ENCODE peak calls at places on chromosomes 7 and 10, in four cellular contexts. One of them, this sample, is unnamed.

GRCh38 chr10:21758239-21758638 is 224.2 kb downstream of the MLLT10 start:
- DNase-seq in GM12878: no peak
- DNase-seq in right atrium auricular region: no peak
- DNase-seq in lung: no peak
- DNase-seq in this sample: no peak

GRCh38 chr10:16644146-16644545 is 122.5 kb upstream of the C1QL3 start:
- DNase-seq in GM12878: no peak
- DNase-seq in right atrium auricular region: no peak
- DNase-seq in lung: no peak
- DNase-seq in this sample: no peak

GRCh38 chr10:91127341-91128082 is 93.0 kb upstream of the PCGF5 start:
- DNase-seq in GM12878: no peak
- DNase-seq in right atrium auricular region: no peak
- DNase-seq in lung: no peak
- DNase-seq in this sample: no peak

GRCh38 chr7:157673573-157673972 is 336.8 kb downstream of the DNAJB6 start:
- DNase-seq in GM12878: no peak
- DNase-seq in right atrium auricular region: no peak
- DNase-seq in lung: no peak
- DNase-seq in this sample: no peak

GRCh38 chr7:100854146-100854895 is 1.8 kb downstream of the SLC12A9 start:
- DNase-seq in GM12878: no peak
- DNase-seq in right atrium auricular region: no peak
- DNase-seq in lung: no peak
- DNase-seq in this sample: peak; percentile 42

GRCh38 chr10:7962592-7962991 is 91.9 kb upstream of the GATA3 start:
- DNase-seq in GM12878: no peak
- DNase-seq in right atrium auricular region: no peak
- DNase-seq in lung: no peak
- DNase-seq in this sample: no peak

GRCh38 chr10:17445400-17445998 is 8.9 kb downstream of the ST8SIA6 start:
- DNase-seq in GM12878: no peak
- DNase-seq in right atrium auricular region: no peak
- DNase-seq in lung: no peak
- DNase-seq in this sample: no peak

GRCh38 chr10:60645928-60646433 is 132.3 kb upstream of the CDK1 start:
- DNase-seq in GM12878: no peak
- DNase-seq in right atrium auricular region: no peak
- DNase-seq in lung: no peak
- DNase-seq in this sample: no peak

GRCh38 chr7:140062528-140063299 is at the start of gene PARP12:
- DNase-seq in GM12878: peak; percentile 36
- DNase-seq in right atrium auricular region: peak; percentile 77
- DNase-seq in lung: peak; percentile 91
- DNase-seq in this sample: peak; percentile 96

GRCh38 chr7:44191171-44191570 is 1.9 kb upstream of the GCK start:
- DNase-seq in GM12878: no peak
- DNase-seq in right atrium auricular region: no peak
- DNase-seq in lung: no peak
- DNase-seq in this sample: no peak

GRCh38 chr10:45514283-45515270 is 140.6 kb downstream of the ALOX5 start:
- DNase-seq in GM12878: no peak
- DNase-seq in right atrium auricular region: no peak
- DNase-seq in lung: no peak
- DNase-seq in this sample: no peak

GRCh38 chr7:140229591-140230516 is 53.1 kb upstream of the KDM7A start:
- DNase-seq in GM12878: no peak
- DNase-seq in right atrium auricular region: no peak
- DNase-seq in lung: no peak
- DNase-seq in this sample: no peak

GRCh38 chr10:132186488-132187413 is at the start of gene DPYSL4:
- DNase-seq in GM12878: no peak
- DNase-seq in right atrium auricular region: no peak
- DNase-seq in lung: no peak
- DNase-seq in this sample: no peak

GRCh38 chr10:95906675-95907453 is 911 bp upstream of the CC2D2B start:
- DNase-seq in GM12878: peak; percentile 25
- DNase-seq in right atrium auricular region: peak; percentile 75
- DNase-seq in lung: peak; percentile 41
- DNase-seq in this sample: no peak

GRCh38 chr7:139431010-139431409 is 52.5 kb downstream of the KLRG2 start:
- DNase-seq in GM12878: no peak
- DNase-seq in right atrium auricular region: no peak
- DNase-seq in lung: no peak
- DNase-seq in this sample: no peak

GRCh38 chr10:21526184-21526951 is 886 bp upstream of the SKIDA1 start:
- DNase-seq in GM12878: no peak
- DNase-seq in right atrium auricular region: peak; percentile 84
- DNase-seq in lung: peak; percentile 80
- DNase-seq in this sample: peak; percentile 81

GRCh38 chr10:131085586-131085860 is 226.0 kb downstream of the TCERG1L start:
- DNase-seq in GM12878: no peak
- DNase-seq in right atrium auricular region: no peak
- DNase-seq in lung: no peak
- DNase-seq in this sample: no peak

GRCh38 chr7:50978633-50979215 is 196.0 kb upstream of the GRB10 start:
- DNase-seq in GM12878: no peak
- DNase-seq in right atrium auricular region: no peak
- DNase-seq in lung: no peak
- DNase-seq in this sample: no peak

GRCh38 chr10:12689893-12690292 is 311.6 kb downstream of the CCDC3 start:
- DNase-seq in GM12878: no peak
- DNase-seq in right atrium auricular region: no peak
- DNase-seq in lung: no peak
- DNase-seq in this sample: peak; percentile 35

GRCh38 chr7:47737606-47738005 is 155.7 kb upstream of the TNS3 start:
- DNase-seq in GM12878: no peak
- DNase-seq in right atrium auricular region: no peak
- DNase-seq in lung: no peak
- DNase-seq in this sample: no peak

GRCh38 chr10:101230185-101230917 is 1.1 kb upstream of the LBX1 start:
- DNase-seq in GM12878: no peak
- DNase-seq in right atrium auricular region: no peak
- DNase-seq in lung: no peak
- DNase-seq in this sample: no peak

GRCh38 chr7:92461027-92462003 is 14.0 kb downstream of the GATAD1 start:
- DNase-seq in GM12878: no peak
- DNase-seq in right atrium auricular region: no peak
- DNase-seq in lung: no peak
- DNase-seq in this sample: no peak

GRCh38 chr10:117574546-117575146 is 32.1 kb downstream of the EMX2 start:
- DNase-seq in GM12878: no peak
- DNase-seq in right atrium auricular region: no peak
- DNase-seq in lung: no peak
- DNase-seq in this sample: no peak

GRCh38 chr10:114682121-114682520 is 24.0 kb upstream of the ABLIM1 start:
- DNase-seq in GM12878: no peak
- DNase-seq in right atrium auricular region: no peak
- DNase-seq in lung: no peak
- DNase-seq in this sample: no peak

GRCh38 chr7:47937065-47937687 is 11.1 kb downstream of the PKD1L1 start:
- DNase-seq in GM12878: peak; percentile 91
- DNase-seq in right atrium auricular region: no peak
- DNase-seq in lung: no peak
- DNase-seq in this sample: no peak

GRCh38 chr7:74656421-74656910 is 1.1 kb upstream of the GTF2I start:
- DNase-seq in GM12878: no peak
- DNase-seq in right atrium auricular region: peak; percentile 72
- DNase-seq in lung: peak; percentile 51
- DNase-seq in this sample: peak; percentile 77
- TF ChIP-seq CTCF in GM12878: peak; percentile 59
- TF ChIP-seq CTCF in right atrium auricular region: no peak
- TF ChIP-seq CTCF in lung: peak; percentile 3
- TF ChIP-seq CTCF in this sample: peak; percentile 31

DNA sequence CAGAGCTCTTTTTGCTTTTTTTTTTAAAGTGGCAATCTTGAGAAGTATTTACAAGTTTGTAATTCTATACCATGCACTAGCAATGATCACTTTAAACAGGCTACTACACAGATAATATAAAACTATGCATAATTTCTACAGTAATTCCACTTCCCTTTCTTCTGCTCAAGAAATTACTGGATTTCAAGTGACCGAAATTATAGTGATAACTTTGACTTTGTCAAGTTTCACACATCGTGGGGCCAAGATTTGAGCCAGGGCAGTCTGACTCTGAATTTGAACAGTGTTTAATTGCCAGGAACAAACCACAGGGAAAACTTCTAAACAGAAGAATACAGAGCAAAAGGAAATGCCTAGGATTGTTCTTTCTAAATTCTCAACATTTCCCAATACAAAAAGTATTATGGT is 288.3 kb upstream of the MKLN1 start:
- DNase-seq in GM12878: no peak
- DNase-seq in right atrium auricular region: peak; percentile 38
- DNase-seq in lung: no peak
- DNase-seq in this sample: no peak
- H3K4me3 ChIP-seq in GM12878: no peak overlapping the region
- H3K4me3 ChIP-seq in right atrium auricular region: no peak overlapping the region
- H3K4me3 ChIP-seq in lung: no peak overlapping the region
- H3K4me3 ChIP-seq in this sample: no peak overlapping the region

DNA sequence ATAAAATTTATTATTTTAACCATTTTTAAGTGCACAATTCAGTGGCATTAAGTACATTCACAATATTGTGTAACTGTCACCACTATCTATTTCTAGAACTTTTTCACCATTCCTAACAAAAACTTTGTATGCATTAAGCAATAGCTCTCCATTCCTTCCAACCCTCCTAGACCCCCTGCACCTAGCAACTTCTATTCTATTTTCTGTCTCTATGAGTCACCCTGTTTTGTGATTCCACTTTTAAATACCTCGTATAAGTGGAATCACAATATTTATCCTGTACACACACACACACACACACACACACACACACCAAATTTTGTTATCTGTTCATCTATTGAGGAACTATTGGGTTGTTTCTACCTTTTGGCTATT is 89.2 kb downstream of the ARID5B start:
- DNase-seq in GM12878: no peak
- DNase-seq in right atrium auricular region: no peak
- DNase-seq in lung: no peak
- DNase-seq in this sample: no peak
- H3K4me1 ChIP-seq in GM12878: peaks cover 54% of the 10 kb centered on the region
- H3K4me1 ChIP-seq in right atrium auricular region: no peaks in the 10 kb centered on the region
- H3K4me1 ChIP-seq in lung: peaks cover 21% of the 10 kb centered on the region
- H3K4me1 ChIP-seq in this sample: no peaks in the 10 kb centered on the region

GRCh38 chr7:66728571-66728970 is 12.0 kb upstream of the RABGEF1 start:
- DNase-seq in GM12878: no peak
- DNase-seq in right atrium auricular region: no peak
- DNase-seq in lung: no peak
- DNase-seq in this sample: no peak

GRCh38 chr7:66731986-66732385 is 8.5 kb upstream of the RABGEF1 start:
- DNase-seq in GM12878: no peak
- DNase-seq in right atrium auricular region: no peak
- DNase-seq in lung: no peak
- DNase-seq in this sample: no peak

GRCh38 chr7:66725843-66726242 is 14.7 kb upstream of the RABGEF1 start:
- DNase-seq in GM12878: no peak
- DNase-seq in right atrium auricular region: no peak
- DNase-seq in lung: no peak
- DNase-seq in this sample: no peak

GRCh38 chr7:66729274-66729673 is 11.3 kb upstream of the RABGEF1 start:
- DNase-seq in GM12878: no peak
- DNase-seq in right atrium auricular region: no peak
- DNase-seq in lung: no peak
- DNase-seq in this sample: no peak

DNA sequence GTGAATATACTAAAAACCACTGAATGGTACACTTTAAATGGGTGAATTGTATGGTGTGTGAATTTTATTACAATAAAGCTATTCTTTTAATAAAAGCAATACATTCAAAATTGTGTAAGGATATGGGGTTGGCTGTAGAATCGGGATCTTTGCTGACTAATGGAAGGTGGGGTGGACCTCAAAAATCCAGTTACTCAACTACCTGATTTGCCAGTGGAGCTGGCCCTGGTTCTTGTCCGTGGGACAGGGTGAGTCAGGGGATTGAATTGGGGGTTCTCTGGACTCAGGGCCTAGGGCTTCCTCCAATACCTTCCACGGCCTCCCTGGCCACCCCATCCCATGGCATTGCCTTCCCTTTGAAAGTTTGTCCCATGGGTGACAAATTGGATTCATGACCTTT is 13.5 kb upstream of the RABGEF1 start:
- DNase-seq in GM12878: no peak
- DNase-seq in right atrium auricular region: no peak
- DNase-seq in lung: no peak
- DNase-seq in this sample: no peak
- TF ChIP-seq CTCF in GM12878: no peak
- TF ChIP-seq CTCF in right atrium auricular region: no peak
- TF ChIP-seq CTCF in lung: no peak
- TF ChIP-seq CTCF in this sample: no peak

GRCh38 chr7:30877010-30877740 is 34.5 kb upstream of the AQP1 start:
- DNase-seq in GM12878: no peak
- DNase-seq in right atrium auricular region: no peak
- DNase-seq in lung: no peak
- DNase-seq in this sample: no peak
- H3K4me3 ChIP-seq in GM12878: no peak overlapping the region
- H3K4me3 ChIP-seq in right atrium auricular region: no peak overlapping the region
- H3K4me3 ChIP-seq in lung: no peak overlapping the region
- H3K4me3 ChIP-seq in this sample: no peak overlapping the region

GRCh38 chr10:103463456-103463855 is 4.8 kb upstream of the CALHM1 start:
- DNase-seq in GM12878: no peak
- DNase-seq in right atrium auricular region: no peak
- DNase-seq in lung: no peak
- DNase-seq in this sample: no peak

GRCh38 chr10:103467391-103467790 is 8.7 kb upstream of the CALHM1 start:
- DNase-seq in GM12878: peak; percentile 90
- DNase-seq in right atrium auricular region: no peak
- DNase-seq in lung: no peak
- DNase-seq in this sample: no peak

GRCh38 chr10:103466734-103467133 is 8.0 kb upstream of the CALHM1 start:
- DNase-seq in GM12878: no peak
- DNase-seq in right atrium auricular region: no peak
- DNase-seq in lung: no peak
- DNase-seq in this sample: no peak

GRCh38 chr10:103470755-103471653 is 8.0 kb downstream of the CALHM3 start:
- DNase-seq in GM12878: peak; percentile 95
- DNase-seq in right atrium auricular region: peak; percentile 70
- DNase-seq in lung: peak; percentile 45
- DNase-seq in this sample: no peak

DNA sequence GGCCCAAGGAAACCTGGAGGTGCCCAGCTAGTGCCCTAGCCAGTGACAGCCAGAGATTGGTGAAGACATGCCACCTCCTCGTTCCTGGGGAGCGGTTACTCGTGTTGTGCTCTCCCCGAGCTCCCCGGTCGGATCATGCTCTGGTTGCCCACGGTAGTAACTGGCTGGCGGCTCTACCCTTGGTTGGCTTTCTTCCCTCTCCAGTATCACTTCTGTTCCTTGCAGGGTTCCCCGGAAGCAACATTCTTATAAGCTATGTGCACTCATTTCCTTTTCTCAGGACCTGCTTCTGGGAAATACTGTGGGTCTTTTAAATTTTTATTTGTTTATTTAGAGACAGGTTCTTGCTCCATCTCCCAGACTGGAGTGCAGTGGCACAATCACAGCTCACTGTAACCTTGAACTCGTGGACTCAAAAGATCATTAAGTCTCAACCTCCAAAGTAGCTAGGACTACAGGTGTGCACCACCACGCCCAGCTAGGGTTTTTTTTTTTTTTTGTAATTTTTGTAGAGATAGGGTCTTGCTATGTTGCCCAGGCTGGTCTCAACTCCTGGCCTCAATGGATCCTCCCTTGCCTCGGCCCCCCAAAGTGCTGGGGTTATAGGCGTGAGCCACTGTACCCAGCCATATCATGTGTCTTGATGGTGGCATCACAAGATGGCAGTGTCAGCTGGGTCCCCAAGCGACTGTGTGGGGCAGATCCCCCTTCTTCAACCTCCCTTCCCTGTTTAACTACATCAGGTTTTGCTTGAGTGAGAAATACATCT is 6.9 kb upstream of the CALHM1 start:
- DNase-seq in GM12878: no peak
- DNase-seq in right atrium auricular region: no peak
- DNase-seq in lung: no peak
- DNase-seq in this sample: no peak
- H3K4me1 ChIP-seq in GM12878: peaks cover 52% of the 10 kb centered on the region
- H3K4me1 ChIP-seq in right atrium auricular region: no peaks in the 10 kb centered on the region
- H3K4me1 ChIP-seq in lung: no peaks in the 10 kb centered on the region
- H3K4me1 ChIP-seq in this sample: no peaks in the 10 kb centered on the region